ENCODE peak calls at places on chromosome 3, in seven cellular contexts. One of them, this sample, is unnamed.

GRCh38 chr3:82586414-82586813 is 825.0 kb upstream of the GBE1 start:
- DNase-seq in K562: no peak
- DNase-seq in HepG2: no peak
- DNase-seq in H1: no peak
- DNase-seq in SK-N-SH: no peak
- DNase-seq in GM12891: no peak
- DNase-seq in GM12878: no peak
- DNase-seq in this sample: no peak

GRCh38 chr3:148839805-148840204 is 12.2 kb downstream of the CPB1 start:
- DNase-seq in K562: no peak
- DNase-seq in HepG2: no peak
- DNase-seq in H1: no peak
- DNase-seq in SK-N-SH: no peak
- DNase-seq in GM12891: no peak
- DNase-seq in GM12878: no peak
- DNase-seq in this sample: no peak

GRCh38 chr3:126555795-126556636 is 2.7 kb downstream of the C3orf22 start:
- DNase-seq in K562: no peak
- DNase-seq in HepG2: no peak
- DNase-seq in H1: peak; percentile 39
- DNase-seq in SK-N-SH: no peak
- DNase-seq in GM12891: no peak
- DNase-seq in GM12878: no peak
- DNase-seq in this sample: no peak

GRCh38 chr3:195914648-195915473 is 6.5 kb upstream of the TNK2 start:
- DNase-seq in K562: peak; percentile 87
- DNase-seq in HepG2: peak; percentile 91
- DNase-seq in H1: peak; percentile 97
- DNase-seq in SK-N-SH: peak; percentile 91
- DNase-seq in GM12891: peak; percentile 79
- DNase-seq in GM12878: peak; percentile 66
- DNase-seq in this sample: peak; percentile 82

GRCh38 chr3:190318666-190319065 is 3.6 kb downstream of the CLDN1 start:
- DNase-seq in K562: no peak
- DNase-seq in HepG2: no peak
- DNase-seq in H1: no peak
- DNase-seq in SK-N-SH: no peak
- DNase-seq in GM12891: no peak
- DNase-seq in GM12878: no peak
- DNase-seq in this sample: no peak

GRCh38 chr3:144516029-144516428 is 544.4 kb downstream of the DIPK2A start:
- DNase-seq in K562: no peak
- DNase-seq in HepG2: no peak
- DNase-seq in H1: no peak
- DNase-seq in SK-N-SH: no peak
- DNase-seq in GM12891: no peak
- DNase-seq in GM12878: no peak
- DNase-seq in this sample: no peak

GRCh38 chr3:196792771-196793170 is 53.1 kb downstream of the PAK2 start:
- DNase-seq in K562: no peak
- DNase-seq in HepG2: peak; percentile 63
- DNase-seq in H1: no peak
- DNase-seq in SK-N-SH: no peak
- DNase-seq in GM12891: no peak
- DNase-seq in GM12878: no peak
- DNase-seq in this sample: no peak

GRCh38 chr3:125431912-125432587 is 56.9 kb upstream of the ZNF148 start:
- DNase-seq in K562: no peak
- DNase-seq in HepG2: peak; percentile 22
- DNase-seq in H1: no peak
- DNase-seq in SK-N-SH: no peak
- DNase-seq in GM12891: no peak
- DNase-seq in GM12878: no peak
- DNase-seq in this sample: no peak

GRCh38 chr3:156547637-156548036 is 7.3 kb downstream of the SSR3 start:
- DNase-seq in K562: no peak
- DNase-seq in HepG2: no peak
- DNase-seq in H1: no peak
- DNase-seq in SK-N-SH: no peak
- DNase-seq in GM12891: no peak
- DNase-seq in GM12878: no peak
- DNase-seq in this sample: no peak

GRCh38 chr3:8560608-8561007 is 59.0 kb downstream of the LMCD1 start:
- DNase-seq in K562: no peak
- DNase-seq in HepG2: no peak
- DNase-seq in H1: no peak
- DNase-seq in SK-N-SH: no peak
- DNase-seq in GM12891: no peak
- DNase-seq in GM12878: no peak
- DNase-seq in this sample: no peak

GRCh38 chr3:127404614-127405598 is 117.1 kb upstream of the PRR20G start:
- DNase-seq in K562: no peak
- DNase-seq in HepG2: no peak
- DNase-seq in H1: no peak
- DNase-seq in SK-N-SH: no peak
- DNase-seq in GM12891: no peak
- DNase-seq in GM12878: no peak
- DNase-seq in this sample: no peak

GRCh38 chr3:72907851-72908620 is 20.2 kb downstream of the GXYLT2 start:
- DNase-seq in K562: no peak
- DNase-seq in HepG2: peak; percentile 9
- DNase-seq in H1: no peak
- DNase-seq in SK-N-SH: no peak
- DNase-seq in GM12891: no peak
- DNase-seq in GM12878: no peak
- DNase-seq in this sample: no peak

GRCh38 chr3:140602781-140603180 is 75.1 kb upstream of the TRIM42 start:
- DNase-seq in K562: no peak
- DNase-seq in HepG2: no peak
- DNase-seq in H1: no peak
- DNase-seq in SK-N-SH: peak; percentile 17
- DNase-seq in GM12891: no peak
- DNase-seq in GM12878: no peak
- DNase-seq in this sample: no peak

GRCh38 chr3:155037508-155038202 is 42.5 kb upstream of the MME start:
- DNase-seq in K562: peak; percentile 51
- DNase-seq in HepG2: no peak
- DNase-seq in H1: no peak
- DNase-seq in SK-N-SH: no peak
- DNase-seq in GM12891: no peak
- DNase-seq in GM12878: no peak
- DNase-seq in this sample: no peak

GRCh38 chr3:150020527-150020926 is 49.8 kb upstream of the PFN2 start:
- DNase-seq in K562: no peak
- DNase-seq in HepG2: no peak
- DNase-seq in H1: no peak
- DNase-seq in SK-N-SH: no peak
- DNase-seq in GM12891: no peak
- DNase-seq in GM12878: no peak
- DNase-seq in this sample: no peak

GRCh38 chr3:32200991-32201758 is 37.3 kb upstream of the CMTM8 start:
- DNase-seq in K562: no peak
- DNase-seq in HepG2: no peak
- DNase-seq in H1: no peak
- DNase-seq in SK-N-SH: no peak
- DNase-seq in GM12891: no peak
- DNase-seq in GM12878: no peak
- DNase-seq in this sample: no peak

GRCh38 chr3:54866221-54866620 is 61.6 kb downstream of the LRTM1 start:
- DNase-seq in K562: no peak
- DNase-seq in HepG2: no peak
- DNase-seq in H1: no peak
- DNase-seq in SK-N-SH: peak; percentile 22
- DNase-seq in GM12891: no peak
- DNase-seq in GM12878: no peak
- DNase-seq in this sample: no peak

GRCh38 chr3:41024031-41024836 is 175.1 kb upstream of the CTNNB1 start:
- DNase-seq in K562: peak; percentile 24
- DNase-seq in HepG2: no peak
- DNase-seq in H1: no peak
- DNase-seq in SK-N-SH: no peak
- DNase-seq in GM12891: no peak
- DNase-seq in GM12878: no peak
- DNase-seq in this sample: no peak

GRCh38 chr3:41029356-41029755 is 169.9 kb upstream of the CTNNB1 start:
- DNase-seq in K562: no peak
- DNase-seq in HepG2: no peak
- DNase-seq in H1: no peak
- DNase-seq in SK-N-SH: no peak
- DNase-seq in GM12891: no peak
- DNase-seq in GM12878: no peak
- DNase-seq in this sample: no peak

DNA sequence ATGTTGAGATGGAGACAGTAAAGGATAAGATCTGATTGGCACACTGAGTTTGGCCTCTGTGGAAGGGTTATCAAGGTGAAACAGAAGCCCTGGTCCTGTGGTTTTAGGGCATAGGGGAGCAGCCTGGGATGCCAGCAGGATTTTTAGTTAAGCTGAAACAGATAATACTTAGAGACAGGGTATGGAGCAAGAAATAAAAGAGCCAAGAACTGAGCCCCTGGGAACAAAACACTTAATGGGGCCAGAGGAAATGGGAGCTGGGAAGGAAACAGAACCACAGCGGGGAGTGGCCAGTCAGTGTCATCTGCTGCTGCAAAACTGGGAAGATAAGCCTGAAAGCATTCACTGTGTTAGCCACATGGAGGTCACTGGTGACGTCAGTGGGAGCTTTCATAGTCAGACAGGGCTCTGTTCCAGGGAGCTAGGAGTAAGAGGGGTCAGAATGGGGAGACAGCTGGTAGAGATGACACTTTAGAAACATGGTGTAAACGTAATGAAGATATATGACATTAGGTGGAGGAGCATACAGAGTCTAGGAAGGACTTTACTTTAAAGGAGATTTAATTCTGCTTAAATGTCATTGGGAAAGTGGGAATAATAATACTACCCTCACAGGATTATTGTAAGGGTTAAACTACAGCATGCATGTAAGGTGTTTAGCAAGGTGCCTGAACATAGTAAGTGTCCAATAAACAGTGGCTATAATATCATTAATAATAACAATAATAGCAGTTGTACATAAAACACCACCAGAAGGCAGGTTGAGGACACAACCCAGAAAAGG is 172.7 kb upstream of the CTNNB1 start:
- DNase-seq in K562: peak; percentile 76
- DNase-seq in HepG2: peak; percentile 35
- DNase-seq in H1: no peak
- DNase-seq in SK-N-SH: peak; percentile 70
- DNase-seq in GM12891: no peak
- DNase-seq in GM12878: no peak
- DNase-seq in this sample: no peak
- TF ChIP-seq TAF1 in K562: no peak
- TF ChIP-seq TAF1 in HepG2: no peak
- TF ChIP-seq TAF1 in H1: no peak
- TF ChIP-seq TAF1 in SK-N-SH: no peak
- TF ChIP-seq TAF1 in GM12891: no peak
- TF ChIP-seq TAF1 in GM12878: no peak
- TF ChIP-seq TAF1 in this sample: no peak

GRCh38 chr3:123344941-123345594 is 103.8 kb downstream of the ADCY5 start:
- DNase-seq in K562: no peak
- DNase-seq in HepG2: no peak
- DNase-seq in H1: no peak
- DNase-seq in SK-N-SH: no peak
- DNase-seq in GM12891: no peak
- DNase-seq in GM12878: no peak
- DNase-seq in this sample: no peak

GRCh38 chr3:123347205-123347604 is 101.7 kb downstream of the ADCY5 start:
- DNase-seq in K562: no peak
- DNase-seq in HepG2: no peak
- DNase-seq in H1: no peak
- DNase-seq in SK-N-SH: no peak
- DNase-seq in GM12891: no peak
- DNase-seq in GM12878: no peak
- DNase-seq in this sample: no peak

GRCh38 chr3:123347691-123348264 is 101.1 kb downstream of the ADCY5 start:
- DNase-seq in K562: no peak
- DNase-seq in HepG2: no peak
- DNase-seq in H1: no peak
- DNase-seq in SK-N-SH: no peak
- DNase-seq in GM12891: no peak
- DNase-seq in GM12878: no peak
- DNase-seq in this sample: no peak

GRCh38 chr3:123346041-123346440 is 102.8 kb downstream of the ADCY5 start:
- DNase-seq in K562: no peak
- DNase-seq in HepG2: no peak
- DNase-seq in H1: no peak
- DNase-seq in SK-N-SH: no peak
- DNase-seq in GM12891: no peak
- DNase-seq in GM12878: no peak
- DNase-seq in this sample: no peak

GRCh38 chr3:123346726-123347125 is 102.2 kb downstream of the ADCY5 start:
- DNase-seq in K562: no peak
- DNase-seq in HepG2: no peak
- DNase-seq in H1: no peak
- DNase-seq in SK-N-SH: no peak
- DNase-seq in GM12891: no peak
- DNase-seq in GM12878: no peak
- DNase-seq in this sample: no peak
- TF ChIP-seq POLR2AphosphoS5 in K562: no peak
- TF ChIP-seq POLR2AphosphoS5 in HepG2: no peak
- TF ChIP-seq POLR2AphosphoS5 in H1: no peak
- TF ChIP-seq POLR2AphosphoS5 in SK-N-SH: no peak
- TF ChIP-seq POLR2AphosphoS5 in GM12891: no peak
- TF ChIP-seq POLR2AphosphoS5 in GM12878: no peak
- TF ChIP-seq POLR2AphosphoS5 in this sample: no peak

GRCh38 chr3:40623567-40623966 is 98.8 kb downstream of the ZNF621 start:
- DNase-seq in K562: peak; percentile 28
- DNase-seq in HepG2: no peak
- DNase-seq in H1: no peak
- DNase-seq in SK-N-SH: no peak
- DNase-seq in GM12891: no peak
- DNase-seq in GM12878: peak; percentile 63
- DNase-seq in this sample: no peak
- TF ChIP-seq TAF1 in K562: no peak
- TF ChIP-seq TAF1 in HepG2: no peak
- TF ChIP-seq TAF1 in H1: no peak
- TF ChIP-seq TAF1 in SK-N-SH: no peak
- TF ChIP-seq TAF1 in GM12891: no peak
- TF ChIP-seq TAF1 in GM12878: no peak
- TF ChIP-seq TAF1 in this sample: no peak

GRCh38 chr3:52401551-52401950 is 43.4 kb downstream of the SEMA3G start:
- DNase-seq in K562: no peak
- DNase-seq in HepG2: no peak
- DNase-seq in H1: no peak
- DNase-seq in SK-N-SH: no peak
- DNase-seq in GM12891: no peak
- DNase-seq in GM12878: no peak
- DNase-seq in this sample: no peak

GRCh38 chr3:52399131-52399530 is 45.8 kb downstream of the SEMA3G start:
- DNase-seq in K562: no peak
- DNase-seq in HepG2: no peak
- DNase-seq in H1: no peak
- DNase-seq in SK-N-SH: no peak
- DNase-seq in GM12891: no peak
- DNase-seq in GM12878: no peak
- DNase-seq in this sample: no peak

GRCh38 chr3:52401021-52401420 is 43.9 kb downstream of the SEMA3G start:
- DNase-seq in K562: no peak
- DNase-seq in HepG2: no peak
- DNase-seq in H1: no peak
- DNase-seq in SK-N-SH: no peak
- DNase-seq in GM12891: no peak
- DNase-seq in GM12878: no peak
- DNase-seq in this sample: no peak

GRCh38 chr3:52399593-52399992 is 45.3 kb downstream of the SEMA3G start:
- DNase-seq in K562: no peak
- DNase-seq in HepG2: no peak
- DNase-seq in H1: no peak
- DNase-seq in SK-N-SH: no peak
- DNase-seq in GM12891: no peak
- DNase-seq in GM12878: no peak
- DNase-seq in this sample: no peak

GRCh38 chr3:52400275-52400793 is 44.6 kb downstream of the SEMA3G start:
- DNase-seq in K562: no peak
- DNase-seq in HepG2: no peak
- DNase-seq in H1: no peak
- DNase-seq in SK-N-SH: no peak
- DNase-seq in GM12891: no peak
- DNase-seq in GM12878: no peak
- DNase-seq in this sample: no peak
- TF ChIP-seq POLR2AphosphoS5 in K562: peak; percentile 0
- TF ChIP-seq POLR2AphosphoS5 in HepG2: no peak
- TF ChIP-seq POLR2AphosphoS5 in H1: no peak
- TF ChIP-seq POLR2AphosphoS5 in SK-N-SH: no peak
- TF ChIP-seq POLR2AphosphoS5 in GM12891: no peak
- TF ChIP-seq POLR2AphosphoS5 in GM12878: no peak
- TF ChIP-seq POLR2AphosphoS5 in this sample: no peak

This sample was measured in GM12892.